ENCODE peak calls at places on chromosomes 2 and 18, in seven cellular contexts. One of them, this sample, is unnamed. For H3K4me1 and H3K27me3, the result is how much of the 10 kb centered on the place peaks cover.

GRCh38 chr2:186595219-186595618 is 5.4 kb downstream of the ITGAV start:
- DNase-seq in heart right ventricle: no peak
- DNase-seq in tibial artery: peak
- DNase-seq in hepatocyte: no peak
- DNase-seq in BE2C: no peak
- DNase-seq in PC-3: peak
- DNase-seq in GM12878: no peak
- DNase-seq in this sample: no peak

GRCh38 chr2:154924531-154924930 is 226.0 kb downstream of the KCNJ3 start:
- DNase-seq in heart right ventricle: no peak
- DNase-seq in hepatocyte: no peak
- DNase-seq in PC-3: no peak
- DNase-seq in BE2C: no peak
- DNase-seq in GM12878: no peak
- DNase-seq in tibial artery: no peak
- DNase-seq in this sample: no peak

GRCh38 chr2:72083751-72084583 is 63.7 kb downstream of the CYP26B1 start:
- DNase-seq in BE2C: no peak
- DNase-seq in heart right ventricle: no peak
- DNase-seq in PC-3: no peak
- DNase-seq in hepatocyte: no peak
- DNase-seq in tibial artery: no peak
- DNase-seq in GM12878: no peak
- DNase-seq in this sample: no peak

GRCh38 chr18:48452863-48453323 is 43.7 kb upstream of the ZBTB7C start:
- DNase-seq in hepatocyte: peak
- DNase-seq in tibial artery: no peak
- DNase-seq in PC-3: no peak
- DNase-seq in GM12878: no peak
- DNase-seq in BE2C: no peak
- DNase-seq in heart right ventricle: no peak
- DNase-seq in this sample: no peak

GRCh38 chr2:191358325-191359025 is 113.3 kb downstream of the MYO1B start:
- DNase-seq in PC-3: peak
- DNase-seq in tibial artery: no peak
- DNase-seq in GM12878: no peak
- DNase-seq in BE2C: no peak
- DNase-seq in heart right ventricle: no peak
- DNase-seq in hepatocyte: no peak
- DNase-seq in this sample: no peak

GRCh38 chr2:18930977-18931376 is 341.6 kb upstream of the NT5C1B start:
- DNase-seq in heart right ventricle: no peak
- DNase-seq in tibial artery: no peak
- DNase-seq in GM12878: no peak
- DNase-seq in PC-3: no peak
- DNase-seq in hepatocyte: no peak
- DNase-seq in BE2C: no peak
- DNase-seq in this sample: no peak

GRCh38 chr2:20424300-20425290 is 22.3 kb upstream of the RHOB start:
- DNase-seq in heart right ventricle: peak
- DNase-seq in tibial artery: peak
- DNase-seq in PC-3: peak
- DNase-seq in BE2C: peak
- DNase-seq in GM12878: peak
- DNase-seq in hepatocyte: no peak
- DNase-seq in this sample: peak

GRCh38 chr2:158253170-158253569 is 151.5 kb downstream of the UPP2 start:
- DNase-seq in GM12878: no peak
- DNase-seq in hepatocyte: no peak
- DNase-seq in PC-3: no peak
- DNase-seq in tibial artery: no peak
- DNase-seq in heart right ventricle: no peak
- DNase-seq in BE2C: no peak
- DNase-seq in this sample: no peak

GRCh38 chr18:55841314-55841713 is 253.3 kb upstream of the TCF4 start:
- DNase-seq in hepatocyte: no peak
- DNase-seq in tibial artery: no peak
- DNase-seq in GM12878: no peak
- DNase-seq in BE2C: no peak
- DNase-seq in PC-3: no peak
- DNase-seq in heart right ventricle: no peak
- DNase-seq in this sample: no peak

GRCh38 chr18:34787931-34788532 is 77.9 kb downstream of the DTNA start:
- DNase-seq in hepatocyte: peak
- DNase-seq in tibial artery: no peak
- DNase-seq in heart right ventricle: no peak
- DNase-seq in PC-3: peak
- DNase-seq in BE2C: peak
- DNase-seq in GM12878: peak
- DNase-seq in this sample: peak

DNA sequence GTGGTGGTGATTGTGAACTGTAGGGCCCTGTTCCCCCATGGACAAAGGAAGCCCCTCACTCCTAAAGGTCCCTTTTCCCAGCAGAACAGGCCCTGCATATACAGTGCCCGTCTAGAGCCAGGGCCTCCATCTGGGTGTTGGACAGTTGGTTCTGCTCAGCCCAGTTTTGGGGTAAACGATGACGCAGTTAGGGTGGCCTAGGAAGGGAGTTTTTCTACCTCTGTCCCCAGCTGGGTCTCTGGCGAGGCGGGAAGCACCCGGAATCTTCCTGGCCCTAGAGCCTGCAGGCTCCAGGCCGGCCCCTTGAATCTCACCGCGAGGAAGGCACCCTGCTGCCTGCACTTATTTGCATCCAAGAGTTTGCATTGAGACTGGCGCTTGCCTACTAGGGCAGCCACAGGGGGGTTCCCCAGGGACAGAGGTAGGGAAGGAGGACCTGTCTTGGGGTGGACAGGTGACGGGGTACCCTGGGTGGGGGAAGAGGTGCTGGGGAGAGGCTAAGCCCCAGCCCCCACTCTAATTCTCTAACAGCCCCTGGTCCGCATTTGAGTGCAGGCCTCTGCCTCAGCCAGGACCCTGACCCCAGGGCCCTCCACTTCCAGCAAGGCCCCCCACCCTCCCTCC is 514 bp upstream of the MTA3 start:
- DNase-seq in GM12878: peak
- DNase-seq in BE2C: peak
- DNase-seq in tibial artery: peak
- DNase-seq in heart right ventricle: peak
- DNase-seq in PC-3: no peak
- DNase-seq in hepatocyte: peak
- DNase-seq in this sample: no peak
- H3K4me1 ChIP-seq in GM12878: under half
- H3K4me1 ChIP-seq in BE2C: under half
- H3K4me1 ChIP-seq in tibial artery: under half
- H3K4me1 ChIP-seq in heart right ventricle: under half
- H3K4me1 ChIP-seq in PC-3: under half
- H3K4me1 ChIP-seq in hepatocyte: under half
- H3K4me1 ChIP-seq in this sample: under half

GRCh38 chr18:2908946-2909335 is 62.1 kb downstream of the EMILIN2 start:
- DNase-seq in hepatocyte: no peak
- DNase-seq in PC-3: no peak
- DNase-seq in BE2C: no peak
- DNase-seq in heart right ventricle: no peak
- DNase-seq in tibial artery: no peak
- DNase-seq in GM12878: no peak
- DNase-seq in this sample: peak

GRCh38 chr18:2907459-2908145 is 60.8 kb downstream of the EMILIN2 start:
- DNase-seq in PC-3: no peak
- DNase-seq in GM12878: no peak
- DNase-seq in hepatocyte: no peak
- DNase-seq in tibial artery: no peak
- DNase-seq in BE2C: no peak
- DNase-seq in heart right ventricle: no peak
- DNase-seq in this sample: no peak

GRCh38 chr18:2909431-2910140 is 62.8 kb downstream of the EMILIN2 start:
- DNase-seq in PC-3: no peak
- DNase-seq in hepatocyte: no peak
- DNase-seq in BE2C: no peak
- DNase-seq in GM12878: no peak
- DNase-seq in heart right ventricle: no peak
- DNase-seq in tibial artery: no peak
- DNase-seq in this sample: peak

GRCh38 chr18:2906522-2907458 is 60.0 kb downstream of the EMILIN2 start:
- DNase-seq in GM12878: no peak
- DNase-seq in PC-3: peak
- DNase-seq in BE2C: peak
- DNase-seq in heart right ventricle: peak
- DNase-seq in hepatocyte: peak
- DNase-seq in tibial artery: no peak
- DNase-seq in this sample: no peak

DNA sequence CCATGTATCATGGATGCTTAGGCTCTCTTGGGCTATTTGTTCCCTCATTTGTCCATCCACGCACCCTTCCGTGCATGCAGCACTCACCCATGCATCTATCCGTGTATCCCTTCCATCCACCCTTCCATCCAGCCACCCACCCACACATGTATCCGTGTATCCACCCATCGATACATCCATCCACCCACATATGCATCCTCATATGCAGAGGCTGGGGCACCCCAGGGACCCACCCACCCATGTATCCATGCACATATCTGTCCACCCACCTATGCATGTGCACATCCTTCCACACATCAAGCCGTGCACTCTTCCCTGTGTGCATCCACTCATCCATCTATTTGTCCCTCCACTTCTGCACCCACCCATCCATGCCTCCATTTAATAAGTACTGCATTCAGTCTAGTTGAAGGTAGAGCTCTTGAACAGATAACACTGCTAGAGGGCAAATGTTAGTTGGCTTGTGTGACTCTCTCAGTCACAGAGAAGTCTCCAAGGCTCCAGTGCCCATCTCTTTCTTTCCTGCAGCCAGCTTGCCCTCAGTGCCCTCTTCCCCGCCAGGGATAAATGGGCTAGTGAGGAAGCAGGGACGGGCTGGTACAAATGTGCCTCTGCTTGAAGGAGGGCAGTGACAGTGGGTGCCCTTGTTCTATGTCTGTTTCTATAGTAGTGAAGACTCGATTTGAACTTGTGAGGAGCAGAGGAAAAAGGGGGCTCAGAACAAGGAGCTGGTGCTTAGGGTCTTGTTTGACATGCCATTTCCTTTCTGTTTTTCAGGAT is 61.5 kb downstream of the EMILIN2 start:
- DNase-seq in heart right ventricle: no peak
- DNase-seq in tibial artery: no peak
- DNase-seq in BE2C: no peak
- DNase-seq in PC-3: no peak
- DNase-seq in hepatocyte: no peak
- DNase-seq in GM12878: no peak
- DNase-seq in this sample: no peak
- H3K27me3 ChIP-seq in heart right ventricle: under half
- H3K27me3 ChIP-seq in tibial artery: under half
- H3K27me3 ChIP-seq in BE2C: under half
- H3K27me3 ChIP-seq in PC-3: under half
- H3K27me3 ChIP-seq in hepatocyte: under half
- H3K27me3 ChIP-seq in GM12878: under half
- H3K27me3 ChIP-seq in this sample: under half

GRCh38 chr2:99865818-99866676 is 276.3 kb downstream of the AFF3 start:
- DNase-seq in hepatocyte: no peak
- DNase-seq in tibial artery: no peak
- DNase-seq in BE2C: no peak
- DNase-seq in GM12878: no peak
- DNase-seq in heart right ventricle: no peak
- DNase-seq in PC-3: no peak
- DNase-seq in this sample: no peak

GRCh38 chr2:99865217-99865569 is 277.2 kb downstream of the AFF3 start:
- DNase-seq in hepatocyte: no peak
- DNase-seq in GM12878: no peak
- DNase-seq in tibial artery: peak
- DNase-seq in PC-3: no peak
- DNase-seq in heart right ventricle: no peak
- DNase-seq in BE2C: no peak
- DNase-seq in this sample: no peak

GRCh38 chr2:99863914-99864273 is 278.5 kb downstream of the AFF3 start:
- DNase-seq in GM12878: no peak
- DNase-seq in hepatocyte: no peak
- DNase-seq in heart right ventricle: no peak
- DNase-seq in tibial artery: no peak
- DNase-seq in PC-3: no peak
- DNase-seq in BE2C: no peak
- DNase-seq in this sample: no peak

GRCh38 chr2:99863236-99863913 is 279.0 kb downstream of the AFF3 start:
- DNase-seq in PC-3: no peak
- DNase-seq in GM12878: no peak
- DNase-seq in BE2C: no peak
- DNase-seq in heart right ventricle: no peak
- DNase-seq in tibial artery: no peak
- DNase-seq in hepatocyte: no peak
- DNase-seq in this sample: no peak

GRCh38 chr2:99864561-99865216 is 277.7 kb downstream of the AFF3 start:
- DNase-seq in BE2C: no peak
- DNase-seq in heart right ventricle: no peak
- DNase-seq in tibial artery: peak
- DNase-seq in GM12878: no peak
- DNase-seq in hepatocyte: no peak
- DNase-seq in PC-3: no peak
- DNase-seq in this sample: no peak
- H3K4me1 ChIP-seq in BE2C: under half
- H3K4me1 ChIP-seq in heart right ventricle: under half
- H3K4me1 ChIP-seq in tibial artery: under half
- H3K4me1 ChIP-seq in GM12878: under half
- H3K4me1 ChIP-seq in hepatocyte: under half
- H3K4me1 ChIP-seq in PC-3: under half
- H3K4me1 ChIP-seq in this sample: under half

GRCh38 chr2:222296311-222296736 is 2.5 kb downstream of the PAX3 start:
- DNase-seq in heart right ventricle: no peak
- DNase-seq in BE2C: no peak
- DNase-seq in hepatocyte: no peak
- DNase-seq in GM12878: no peak
- DNase-seq in tibial artery: no peak
- DNase-seq in PC-3: no peak
- DNase-seq in this sample: no peak

GRCh38 chr2:222296911-222297599 is 1.7 kb downstream of the PAX3 start:
- DNase-seq in BE2C: no peak
- DNase-seq in PC-3: no peak
- DNase-seq in heart right ventricle: no peak
- DNase-seq in tibial artery: no peak
- DNase-seq in GM12878: no peak
- DNase-seq in hepatocyte: no peak
- DNase-seq in this sample: no peak

GRCh38 chr2:222298000-222298310 is 843 bp downstream of the PAX3 start:
- DNase-seq in heart right ventricle: no peak
- DNase-seq in BE2C: no peak
- DNase-seq in PC-3: no peak
- DNase-seq in GM12878: no peak
- DNase-seq in hepatocyte: no peak
- DNase-seq in tibial artery: no peak
- DNase-seq in this sample: no peak

GRCh38 chr2:222298311-222299150 is at the start of gene PAX3:
- DNase-seq in hepatocyte: no peak
- DNase-seq in PC-3: no peak
- DNase-seq in GM12878: no peak
- DNase-seq in heart right ventricle: no peak
- DNase-seq in tibial artery: no peak
- DNase-seq in BE2C: no peak
- DNase-seq in this sample: no peak

DNA sequence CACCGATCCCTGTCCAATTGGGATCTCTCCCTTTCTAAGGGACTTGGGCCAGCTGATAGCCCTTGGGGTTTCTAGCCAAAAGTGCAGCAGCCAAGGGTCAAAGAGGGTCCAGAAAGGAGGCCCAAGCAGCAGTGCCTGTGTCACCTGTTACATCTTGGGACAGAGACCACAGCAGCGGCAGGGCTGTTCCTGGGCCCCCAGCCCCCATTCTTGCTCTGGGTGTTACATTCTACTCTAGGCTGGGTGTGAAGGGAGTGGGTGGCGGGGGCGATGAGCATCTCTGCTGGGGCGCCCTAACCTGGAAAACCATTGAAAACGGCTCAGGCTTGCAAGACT is 1.2 kb downstream of the PAX3 start:
- DNase-seq in hepatocyte: no peak
- DNase-seq in PC-3: no peak
- DNase-seq in GM12878: no peak
- DNase-seq in tibial artery: no peak
- DNase-seq in heart right ventricle: no peak
- DNase-seq in BE2C: no peak
- DNase-seq in this sample: no peak
- H3K27me3 ChIP-seq in hepatocyte: half or more
- H3K27me3 ChIP-seq in PC-3: half or more
- H3K27me3 ChIP-seq in GM12878: half or more
- H3K27me3 ChIP-seq in tibial artery: under half
- H3K27me3 ChIP-seq in heart right ventricle: half or more
- H3K27me3 ChIP-seq in BE2C: half or more
- H3K27me3 ChIP-seq in this sample: under half